ENCODE peak calls at places on chromosomes 7 and 10, in four cellular contexts. V is GM12878, B is HepG2, E is H1. Y is an unnamed sample.

GRCh38 chr7:90349305-90349704 is 2.8 kb downstream of the GTPBP10 start:
- DNase-seq in E (no peak), B (peak; percentile 63), V (no peak), Y (no peak)

GRCh38 chr10:91598211-91598981 is 34.5 kb downstream of the PPP1R3C start:
- DNase-seq in B (no peak), V (no peak), E (no peak), Y (no peak)

GRCh38 chr7:22849662-22850061 is 27.0 kb upstream of the TOMM7 start:
- DNase-seq in V (no peak), B (no peak), E (no peak), Y (no peak)

GRCh38 chr10:123567984-123568745 is 98.0 kb upstream of the GPR26 start:
- DNase-seq in E (peak; percentile 35), V (no peak), B (no peak), Y (no peak)

GRCh38 chr7:144398911-144399310 is 4.6 kb downstream of the NOBOX start:
- DNase-seq in V (no peak), B (no peak), E (peak; percentile 16), Y (no peak)

GRCh38 chr10:8283166-8283905 is 228.8 kb downstream of the GATA3 start:
- DNase-seq in E (no peak), B (no peak), V (no peak), Y (no peak)

GRCh38 chr7:2444476-2444875 is 31.7 kb downstream of the GRIFIN start:
- DNase-seq in B (no peak), E (no peak), V (no peak), Y (no peak)

GRCh38 chr10:121910673-121911420 is 17.0 kb downstream of the ATE1 start:
- DNase-seq in E (no peak), B (no peak), V (no peak), Y (no peak)

GRCh38 chr10:58412502-58412961 is 27.3 kb downstream of the TFAM start:
- DNase-seq in E (no peak), V (no peak), B (peak; percentile 30), Y (peak; percentile 35)

GRCh38 chr7:5677538-5678294 is 103.7 kb downstream of the RNF216 start:
- DNase-seq in E (peak; percentile 78), B (peak; percentile 34), V (no peak), Y (peak; percentile 71)

GRCh38 chr7:114212753-114213439 is 201.7 kb upstream of the FOXP2 start:
- DNase-seq in E (no peak), V (no peak), B (no peak), Y (no peak)

GRCh38 chr10:35716776-35717175 is 74.7 kb upstream of the FZD8 start:
- DNase-seq in B (no peak), V (no peak), E (no peak), Y (no peak)

GRCh38 chr10:970311-971149 is 17.7 kb upstream of the GTPBP4 start:
- DNase-seq in B (peak; percentile 93), E (no peak), V (no peak), Y (no peak)

GRCh38 chr7:101740981-101741725 is 76.3 kb upstream of the CUX1 start:
- DNase-seq in V (peak; percentile 72), B (no peak), E (no peak), Y (no peak)

GRCh38 chr7:131627589-131628212 is 71.3 kb upstream of the PODXL start:
- DNase-seq in E (no peak), B (no peak), V (no peak), Y (no peak)

GRCh38 chr10:676178-676577 is 13.3 kb downstream of the DIP2C start:
- DNase-seq in V (no peak), E (no peak), B (no peak), Y (no peak)

GRCh38 chr10:8158439-8159071 is 104.1 kb downstream of the GATA3 start:
- DNase-seq in V (no peak), B (no peak), E (no peak), Y (no peak)

GRCh38 chr10:13587367-13587766 is 602 bp downstream of the PRPF18 start:
- DNase-seq in E (peak; percentile 49), V (no peak), B (peak; percentile 6), Y (no peak)

GRCh38 chr10:13528875-13529713 is at the start of gene BEND7:
- DNase-seq in B (no peak), E (peak; percentile 55), V (no peak), Y (no peak)

GRCh38 chr10:74675527-74675926 is 150.9 kb upstream of the KAT6B start:
- DNase-seq in B (no peak), V (no peak), E (no peak), Y (no peak)

GRCh38 chr10:13614530-13615332 is 28.0 kb downstream of the PRPF18 start:
- DNase-seq in B (no peak), E (peak; percentile 51), V (no peak), Y (no peak)

GRCh38 chr10:48938281-48938680 is 1.4 kb downstream of the LRRC18 start:
- DNase-seq in V (no peak), E (no peak), B (no peak), Y (no peak)

GRCh38 chr10:89894051-89894450 is 192.7 kb downstream of the KIF20B start:
- DNase-seq in V (no peak), E (no peak), B (no peak), Y (no peak)

GRCh38 chr7:135620980-135621850 is 41.1 kb upstream of the STMP1 start:
- DNase-seq in B (peak; percentile 74), V (no peak), E (no peak), Y (peak; percentile 44)

GRCh38 chr7:158444501-158445420 is 142.9 kb downstream of the PTPRN2 start:
- DNase-seq in V (no peak), E (no peak), B (no peak), Y (no peak)

GRCh38 chr7:151413241-151413640 is 3.4 kb upstream of the WDR86 start:
- DNase-seq in E (no peak), V (no peak), B (no peak), Y (no peak)
- H3K4me1 ChIP-seq in E (peaks cover 12% of the 10 kb centered on the region), V (no peaks in the 10 kb centered on the region), B (peaks cover 46% of the 10 kb centered on the region), Y (peaks cover 7% of the 10 kb centered on the region)

GRCh38 chr7:106568680-106569499 is 92.1 kb downstream of the CCDC71L start:
- DNase-seq in E (no peak), B (no peak), V (no peak), Y (peak; percentile 30)
- TF ChIP-seq SUZ12 in E (no peak), B (no peak), V (no peak), Y (no peak)

DNA sequence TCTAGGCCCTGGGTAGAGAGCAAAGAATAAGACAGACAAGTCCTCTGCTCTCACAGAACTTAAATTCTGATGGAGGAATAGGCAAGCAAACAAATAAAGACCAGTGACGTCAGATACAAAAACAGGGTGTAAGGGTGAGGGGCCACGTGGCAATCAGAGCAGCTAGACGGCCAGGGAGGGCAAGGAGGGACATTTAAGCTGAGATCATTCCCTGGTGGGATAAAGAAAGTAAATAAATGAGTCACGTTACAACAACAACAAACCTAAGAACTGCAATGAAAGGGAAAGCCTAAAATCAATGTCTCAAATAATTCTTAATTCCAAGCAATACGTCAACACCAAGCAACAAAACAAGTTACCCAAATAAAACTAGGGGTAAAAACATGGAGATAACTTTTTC is 21.8 kb downstream of the STN1 start:
- DNase-seq in V (no peak), E (no peak), B (no peak), Y (no peak)
- H3K9ac ChIP-seq in V (no peak overlapping the region), E (no peak overlapping the region), B (no peak overlapping the region), Y (no peak overlapping the region)

DNA sequence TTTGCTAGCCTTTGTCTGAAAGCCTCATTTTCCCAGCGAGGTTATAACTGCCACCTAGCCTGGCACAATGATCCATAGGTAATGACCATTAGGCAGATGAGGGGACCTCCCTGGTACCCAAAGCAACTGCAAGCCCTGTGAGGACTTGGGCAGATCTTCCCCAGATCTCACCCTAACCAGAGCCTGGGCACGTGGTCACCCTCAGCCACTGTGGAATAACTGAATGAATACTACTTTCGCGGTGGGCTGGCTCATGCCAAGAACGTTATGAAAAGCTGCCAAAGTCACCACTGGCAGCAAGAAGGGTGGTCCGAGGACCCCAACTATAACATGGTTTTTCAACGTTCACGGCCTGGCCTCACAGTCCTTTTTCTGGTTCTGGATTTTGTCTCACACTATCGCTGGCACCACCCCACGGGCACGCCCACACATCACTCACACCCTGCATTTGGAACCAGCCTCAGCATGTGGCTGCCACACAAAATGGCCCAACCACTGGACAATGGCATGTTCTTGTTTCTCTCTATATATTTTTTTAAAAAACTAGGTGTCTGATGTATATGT is 3.4 kb downstream of the PRKAG2 start:
- DNase-seq in B (no peak), V (no peak), E (no peak), Y (no peak)
- H3K4me1 ChIP-seq in B (peaks cover 30% of the 10 kb centered on the region), V (peaks cover 9% of the 10 kb centered on the region), E (peaks cover 5% of the 10 kb centered on the region), Y (no peaks in the 10 kb centered on the region)

DNA sequence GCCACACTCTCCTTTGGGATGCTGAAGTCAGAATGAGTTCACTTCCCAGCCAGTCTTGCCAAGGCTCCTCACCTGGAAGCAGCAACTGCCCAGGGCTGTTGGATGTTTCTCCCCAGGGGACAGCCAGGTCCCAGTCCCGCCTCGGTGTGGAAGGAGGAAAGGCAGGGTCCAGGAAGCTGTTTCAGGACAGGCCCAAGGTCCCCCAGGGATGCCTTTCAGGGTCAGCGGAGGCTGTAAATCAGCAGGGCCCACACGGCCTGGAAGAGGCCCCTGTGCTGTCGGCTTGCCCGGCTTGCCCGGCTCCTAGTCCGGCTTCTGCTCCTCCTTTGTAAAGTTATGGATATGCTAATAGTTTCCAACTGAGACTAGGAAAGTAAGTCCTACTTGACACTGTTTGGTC is 10.3 kb downstream of the IKZF1 start:
- DNase-seq in E (peak; percentile 58), B (no peak), V (no peak), Y (no peak)
- TF ChIP-seq SUZ12 in E (no peak), B (no peak), V (no peak), Y (no peak)

DNA sequence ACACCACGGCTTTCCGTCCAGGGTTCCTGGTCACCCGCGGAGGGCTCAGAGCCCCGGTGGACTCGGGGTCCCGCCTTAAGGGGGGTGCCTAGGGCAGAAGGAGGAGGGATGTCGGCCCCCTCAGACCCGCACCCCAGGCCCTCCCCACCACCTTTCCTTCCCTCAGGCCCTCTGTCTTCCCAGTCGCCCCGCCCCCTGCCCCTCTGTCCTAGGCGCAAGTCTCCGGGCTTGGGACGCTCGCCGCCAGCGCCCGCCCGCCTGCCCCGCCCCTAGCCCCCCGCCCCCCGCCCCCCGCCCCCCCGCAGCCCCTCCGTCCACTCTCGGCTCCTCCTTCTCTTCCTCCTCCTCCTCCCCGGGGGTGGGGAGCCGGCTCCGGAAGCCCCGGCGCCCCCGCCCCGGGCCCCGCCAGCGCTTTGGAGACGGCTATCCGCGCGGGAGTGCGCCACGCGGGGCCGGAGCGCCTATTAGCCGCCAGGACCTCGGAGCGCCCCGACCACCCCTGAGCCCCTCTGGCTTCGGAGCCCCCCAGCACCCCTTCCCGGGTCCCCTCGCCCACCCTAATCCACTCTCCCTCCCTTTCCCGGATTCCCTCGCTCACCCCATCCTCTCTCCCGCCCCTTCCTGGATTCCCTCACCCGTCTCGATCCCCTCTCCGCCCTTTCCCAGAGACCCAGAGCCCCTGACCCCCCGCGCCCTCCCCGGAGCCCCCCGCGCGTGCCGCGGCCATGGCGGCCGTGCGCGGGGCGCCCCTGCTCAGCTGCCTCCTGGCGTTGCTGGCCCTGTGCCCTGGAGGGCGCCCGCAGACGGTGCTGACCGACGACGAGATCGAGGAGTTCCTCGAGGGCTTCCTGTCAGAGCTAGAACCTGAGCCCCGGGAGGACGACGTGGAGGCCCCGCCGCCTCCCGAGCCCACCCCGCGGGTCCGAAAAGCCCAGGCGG is at the start of gene AEBP1:
- DNase-seq in V (no peak), B (no peak), E (peak; percentile 78), Y (no peak)
- H3K9ac ChIP-seq in V (no peak within 1 kb of the TSS), B (no peak within 1 kb of the TSS), E (no peak within 1 kb of the TSS), Y (peak within 1 kb of the TSS; percentile 83)

Y was measured in NT2/D1.